ENCODE peak calls at places on chromosomes 6 and 20, in seven cellular contexts. One of them, this sample, is unnamed.

GRCh38 chr20:33648396-33649004 is 13.6 kb upstream of the C20orf144 start:
- DNase-seq in foreskin fibroblast: no peak
- DNase-seq in GM13977: no peak
- DNase-seq in BJ: no peak
- DNase-seq in HCT116: no peak
- DNase-seq in HL-60: no peak
- DNase-seq in lung: no peak
- DNase-seq in this sample: peak; percentile 74

GRCh38 chr6:44869321-44869897 is 458.7 kb upstream of the RUNX2 start:
- DNase-seq in BJ: no peak
- DNase-seq in GM13977: peak; percentile 53
- DNase-seq in HL-60: no peak
- DNase-seq in lung: no peak
- DNase-seq in HCT116: no peak
- DNase-seq in foreskin fibroblast: no peak
- DNase-seq in this sample: peak; percentile 7

GRCh38 chr6:158782432-158783166 is 36.6 kb downstream of the EZR start:
- DNase-seq in lung: no peak
- DNase-seq in foreskin fibroblast: no peak
- DNase-seq in BJ: no peak
- DNase-seq in GM13977: no peak
- DNase-seq in HCT116: no peak
- DNase-seq in HL-60: no peak
- DNase-seq in this sample: no peak

GRCh38 chr6:35425284-35425683 is 26.9 kb upstream of the FANCE start:
- DNase-seq in GM13977: no peak
- DNase-seq in BJ: peak; percentile 85
- DNase-seq in HL-60: no peak
- DNase-seq in lung: no peak
- DNase-seq in HCT116: no peak
- DNase-seq in foreskin fibroblast: peak; percentile 91
- DNase-seq in this sample: peak; percentile 62

GRCh38 chr6:46808806-46809205 is 15.6 kb downstream of the MEP1A start:
- DNase-seq in BJ: no peak
- DNase-seq in GM13977: no peak
- DNase-seq in HCT116: no peak
- DNase-seq in foreskin fibroblast: no peak
- DNase-seq in HL-60: no peak
- DNase-seq in lung: no peak
- DNase-seq in this sample: no peak

GRCh38 chr20:22575087-22575721 is 9.2 kb downstream of the FOXA2 start:
- DNase-seq in BJ: no peak
- DNase-seq in HCT116: no peak
- DNase-seq in HL-60: no peak
- DNase-seq in foreskin fibroblast: no peak
- DNase-seq in lung: no peak
- DNase-seq in GM13977: no peak
- DNase-seq in this sample: no peak

GRCh38 chr6:97316982-97317381 is 34.0 kb upstream of the MMS22L start:
- DNase-seq in BJ: no peak
- DNase-seq in HL-60: no peak
- DNase-seq in foreskin fibroblast: no peak
- DNase-seq in HCT116: no peak
- DNase-seq in GM13977: no peak
- DNase-seq in lung: no peak
- DNase-seq in this sample: peak; percentile 57

GRCh38 chr6:134795001-134795400 is 154.9 kb downstream of the ALDH8A1 start:
- DNase-seq in BJ: no peak
- DNase-seq in GM13977: no peak
- DNase-seq in HCT116: no peak
- DNase-seq in HL-60: no peak
- DNase-seq in lung: no peak
- DNase-seq in foreskin fibroblast: no peak
- DNase-seq in this sample: no peak

GRCh38 chr20:34211591-34211990 is 29.6 kb upstream of the ASIP start:
- DNase-seq in HCT116: no peak
- DNase-seq in foreskin fibroblast: no peak
- DNase-seq in HL-60: no peak
- DNase-seq in lung: no peak
- DNase-seq in BJ: no peak
- DNase-seq in GM13977: no peak
- DNase-seq in this sample: no peak

GRCh38 chr6:107321793-107322192 is 137.6 kb downstream of the PDSS2 start:
- DNase-seq in GM13977: no peak
- DNase-seq in foreskin fibroblast: no peak
- DNase-seq in BJ: no peak
- DNase-seq in HL-60: no peak
- DNase-seq in HCT116: no peak
- DNase-seq in lung: no peak
- DNase-seq in this sample: no peak

GRCh38 chr6:100905067-100905466 is 23.9 kb upstream of the ASCC3 start:
- DNase-seq in foreskin fibroblast: no peak
- DNase-seq in GM13977: no peak
- DNase-seq in HL-60: no peak
- DNase-seq in BJ: no peak
- DNase-seq in HCT116: no peak
- DNase-seq in lung: no peak
- DNase-seq in this sample: no peak

GRCh38 chr6:44116643-44117382 is 10.4 kb downstream of the MRPL14 start:
- DNase-seq in GM13977: no peak
- DNase-seq in foreskin fibroblast: peak; percentile 83
- DNase-seq in BJ: peak; percentile 94
- DNase-seq in HCT116: no peak
- DNase-seq in lung: no peak
- DNase-seq in HL-60: no peak
- DNase-seq in this sample: peak; percentile 81

GRCh38 chr6:100130630-100131029 is 136.6 kb upstream of the MCHR2 start:
- DNase-seq in BJ: no peak
- DNase-seq in GM13977: no peak
- DNase-seq in HL-60: no peak
- DNase-seq in HCT116: no peak
- DNase-seq in foreskin fibroblast: no peak
- DNase-seq in lung: no peak
- DNase-seq in this sample: no peak

GRCh38 chr6:132063204-132063603 is 112.0 kb upstream of the CCN2 start:
- DNase-seq in lung: no peak
- DNase-seq in foreskin fibroblast: no peak
- DNase-seq in HL-60: no peak
- DNase-seq in HCT116: no peak
- DNase-seq in BJ: no peak
- DNase-seq in GM13977: no peak
- DNase-seq in this sample: no peak

GRCh38 chr6:103783344-103783743 is 1076.4 kb downstream of the HACE1 start:
- DNase-seq in HCT116: no peak
- DNase-seq in lung: no peak
- DNase-seq in foreskin fibroblast: no peak
- DNase-seq in BJ: no peak
- DNase-seq in HL-60: no peak
- DNase-seq in GM13977: no peak
- DNase-seq in this sample: no peak

GRCh38 chr6:16555550-16555949 is 205.7 kb downstream of the ATXN1 start:
- DNase-seq in foreskin fibroblast: no peak
- DNase-seq in lung: no peak
- DNase-seq in BJ: no peak
- DNase-seq in HCT116: no peak
- DNase-seq in HL-60: no peak
- DNase-seq in GM13977: no peak
- DNase-seq in this sample: no peak

GRCh38 chr6:151229401-151230276 is 10.1 kb upstream of the AKAP12 start:
- DNase-seq in HL-60: no peak
- DNase-seq in lung: no peak
- DNase-seq in GM13977: no peak
- DNase-seq in BJ: no peak
- DNase-seq in HCT116: no peak
- DNase-seq in foreskin fibroblast: no peak
- DNase-seq in this sample: no peak

DNA sequence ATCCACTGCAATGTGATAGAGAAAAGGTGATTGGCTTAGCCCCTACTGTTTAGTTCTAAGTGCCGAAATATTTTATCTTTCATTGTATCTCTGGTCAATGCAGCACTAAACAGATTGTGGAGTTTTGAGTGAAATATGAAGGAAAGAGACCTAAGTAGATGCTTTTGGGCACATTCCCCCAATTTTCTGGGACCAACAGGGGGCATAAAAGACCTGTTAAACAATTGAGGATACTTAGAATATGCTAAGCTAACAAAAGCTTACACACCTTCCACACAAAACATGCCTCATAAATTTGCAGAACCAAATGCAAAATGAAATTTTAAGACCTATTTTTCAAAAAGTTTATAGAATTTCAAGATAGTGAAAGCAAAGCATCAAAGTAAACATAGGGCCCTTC is 746.9 kb downstream of the TBC1D32 start:
- DNase-seq in GM13977: no peak
- DNase-seq in lung: no peak
- DNase-seq in BJ: no peak
- DNase-seq in HL-60: no peak
- DNase-seq in foreskin fibroblast: no peak
- DNase-seq in HCT116: no peak
- DNase-seq in this sample: no peak
- TF ChIP-seq CTCF in GM13977: no peak
- TF ChIP-seq CTCF in lung: no peak
- TF ChIP-seq CTCF in BJ: no peak
- TF ChIP-seq CTCF in HL-60: no peak
- TF ChIP-seq CTCF in foreskin fibroblast: no peak
- TF ChIP-seq CTCF in HCT116: no peak
- TF ChIP-seq CTCF in this sample: no peak

DNA sequence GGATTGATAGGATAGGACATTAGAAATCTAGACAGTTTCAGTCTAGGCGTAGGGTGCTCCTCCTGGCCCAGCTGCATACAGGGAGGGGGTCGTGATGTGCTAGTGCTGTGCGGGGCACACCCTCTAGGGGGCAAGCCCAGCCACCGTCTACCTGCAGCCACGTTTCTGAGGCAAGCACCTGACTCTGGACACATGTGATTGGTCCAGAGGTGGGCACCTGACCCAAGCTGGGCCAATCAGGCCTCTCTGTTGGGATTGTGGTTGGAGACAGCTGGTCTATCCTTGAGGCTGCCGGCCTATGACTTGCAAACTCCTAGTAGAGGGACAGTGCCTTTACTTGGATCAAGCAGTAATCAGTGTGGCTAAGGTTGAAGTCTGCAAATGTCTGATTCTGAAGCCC is 317.1 kb downstream of the BMP7 start:
- DNase-seq in foreskin fibroblast: no peak
- DNase-seq in lung: no peak
- DNase-seq in BJ: no peak
- DNase-seq in GM13977: no peak
- DNase-seq in HCT116: peak; percentile 22
- DNase-seq in HL-60: no peak
- DNase-seq in this sample: no peak
- TF ChIP-seq CTCF in foreskin fibroblast: no peak
- TF ChIP-seq CTCF in lung: no peak
- TF ChIP-seq CTCF in BJ: no peak
- TF ChIP-seq CTCF in GM13977: no peak
- TF ChIP-seq CTCF in HCT116: peak; percentile 32
- TF ChIP-seq CTCF in HL-60: no peak
- TF ChIP-seq CTCF in this sample: no peak

GRCh38 chr20:50381771-50382593 is 128.2 kb upstream of the PTPN1 start:
- DNase-seq in HCT116: no peak
- DNase-seq in foreskin fibroblast: no peak
- DNase-seq in HL-60: no peak
- DNase-seq in lung: no peak
- DNase-seq in GM13977: peak; percentile 47
- DNase-seq in BJ: no peak
- DNase-seq in this sample: no peak
- TF ChIP-seq CTCF in HCT116: no peak
- TF ChIP-seq CTCF in foreskin fibroblast: no peak
- TF ChIP-seq CTCF in HL-60: no peak
- TF ChIP-seq CTCF in lung: no peak
- TF ChIP-seq CTCF in GM13977: no peak
- TF ChIP-seq CTCF in BJ: no peak
- TF ChIP-seq CTCF in this sample: no peak

GRCh38 chr20:50693001-50693400 is 1.7 kb upstream of the RIPOR3 start:
- DNase-seq in foreskin fibroblast: no peak
- DNase-seq in GM13977: no peak
- DNase-seq in BJ: no peak
- DNase-seq in lung: no peak
- DNase-seq in HL-60: no peak
- DNase-seq in HCT116: no peak
- DNase-seq in this sample: no peak

GRCh38 chr20:50694379-50695143 is 3.2 kb upstream of the RIPOR3 start:
- DNase-seq in BJ: no peak
- DNase-seq in HCT116: no peak
- DNase-seq in HL-60: no peak
- DNase-seq in lung: no peak
- DNase-seq in foreskin fibroblast: peak; percentile 47
- DNase-seq in GM13977: no peak
- DNase-seq in this sample: peak; percentile 25

GRCh38 chr20:50691585-50692552 is 527 bp upstream of the RIPOR3 start:
- DNase-seq in HL-60: no peak
- DNase-seq in lung: no peak
- DNase-seq in BJ: peak; percentile 34
- DNase-seq in GM13977: no peak
- DNase-seq in HCT116: no peak
- DNase-seq in foreskin fibroblast: peak; percentile 51
- DNase-seq in this sample: peak; percentile 69

GRCh38 chr20:50692553-50692933 is 1.2 kb upstream of the RIPOR3 start:
- DNase-seq in lung: no peak
- DNase-seq in HCT116: no peak
- DNase-seq in GM13977: no peak
- DNase-seq in HL-60: no peak
- DNase-seq in BJ: no peak
- DNase-seq in foreskin fibroblast: no peak
- DNase-seq in this sample: no peak

GRCh38 chr20:50695144-50695872 is 4.0 kb upstream of the RIPOR3 start:
- DNase-seq in GM13977: no peak
- DNase-seq in lung: no peak
- DNase-seq in HCT116: no peak
- DNase-seq in HL-60: no peak
- DNase-seq in foreskin fibroblast: peak; percentile 61
- DNase-seq in BJ: no peak
- DNase-seq in this sample: no peak
- TF ChIP-seq CTCF in GM13977: no peak
- TF ChIP-seq CTCF in lung: no peak
- TF ChIP-seq CTCF in HCT116: no peak
- TF ChIP-seq CTCF in HL-60: no peak
- TF ChIP-seq CTCF in foreskin fibroblast: no peak
- TF ChIP-seq CTCF in BJ: no peak
- TF ChIP-seq CTCF in this sample: no peak

GRCh38 chr6:55665224-55665587 is 86.2 kb upstream of the HMGCLL1 start:
- DNase-seq in HL-60: no peak
- DNase-seq in BJ: no peak
- DNase-seq in GM13977: no peak
- DNase-seq in foreskin fibroblast: no peak
- DNase-seq in lung: no peak
- DNase-seq in HCT116: no peak
- DNase-seq in this sample: peak; percentile 29

GRCh38 chr6:55666811-55667210 is 87.8 kb upstream of the HMGCLL1 start:
- DNase-seq in HL-60: no peak
- DNase-seq in HCT116: no peak
- DNase-seq in BJ: no peak
- DNase-seq in GM13977: no peak
- DNase-seq in foreskin fibroblast: no peak
- DNase-seq in lung: no peak
- DNase-seq in this sample: no peak

GRCh38 chr6:55669133-55669532 is 90.1 kb upstream of the HMGCLL1 start:
- DNase-seq in GM13977: no peak
- DNase-seq in lung: no peak
- DNase-seq in HL-60: no peak
- DNase-seq in HCT116: no peak
- DNase-seq in BJ: no peak
- DNase-seq in foreskin fibroblast: no peak
- DNase-seq in this sample: no peak

GRCh38 chr6:55670850-55671413 is 91.9 kb upstream of the HMGCLL1 start:
- DNase-seq in GM13977: no peak
- DNase-seq in HL-60: no peak
- DNase-seq in foreskin fibroblast: no peak
- DNase-seq in BJ: no peak
- DNase-seq in HCT116: no peak
- DNase-seq in lung: no peak
- DNase-seq in this sample: no peak

GRCh38 chr6:55668625-55669024 is 89.6 kb upstream of the HMGCLL1 start:
- DNase-seq in BJ: no peak
- DNase-seq in HCT116: no peak
- DNase-seq in lung: no peak
- DNase-seq in GM13977: no peak
- DNase-seq in HL-60: no peak
- DNase-seq in foreskin fibroblast: peak; percentile 12
- DNase-seq in this sample: no peak
- TF ChIP-seq CTCF in BJ: no peak
- TF ChIP-seq CTCF in HCT116: no peak
- TF ChIP-seq CTCF in lung: no peak
- TF ChIP-seq CTCF in GM13977: no peak
- TF ChIP-seq CTCF in HL-60: no peak
- TF ChIP-seq CTCF in foreskin fibroblast: no peak
- TF ChIP-seq CTCF in this sample: no peak